ENCODE peak calls at places on chromosomes 3 and 15, in ten cellular contexts. Y, X, N, L, B, U, D, V, T and F are unnamed samples. For H3K9me3, the result is how much of the 10 kb centered on the place peaks cover.

GRCh38 chr3:54008099-54008498 is 114.3 kb upstream of the CACNA2D3 start:
- DNase-seq in B (no peak), U (no peak), Y (no peak), T (no peak), N (no peak), D (no peak), X (no peak), V (no peak), L (no peak), F (no peak)

GRCh38 chr3:146542179-146542578 is 2.2 kb downstream of the PLSCR1 start:
- DNase-seq in B (no peak), N (peak), X (no peak), D (no peak), U (peak), Y (no peak), L (no peak), T (no peak), V (no peak), F (no peak)

GRCh38 chr15:59369597-59369996 is 3.1 kb downstream of the MYO1E start:
- DNase-seq in T (no peak), B (no peak), D (no peak), V (no peak), N (no peak), U (no peak), Y (no peak), X (no peak), L (no peak), F (peak)

GRCh38 chr3:181454451-181455027 is 257.2 kb upstream of the SOX2 start:
- DNase-seq in X (no peak), D (no peak), Y (no peak), N (no peak), B (no peak), L (no peak), T (no peak), U (no peak), V (no peak), F (no peak)

GRCh38 chr3:133277813-133278212 is 122.0 kb upstream of the BFSP2 start:
- DNase-seq in N (no peak), Y (peak), V (no peak), X (no peak), D (no peak), U (peak), T (no peak), B (no peak), L (no peak), F (peak)

GRCh38 chr3:183823963-183824362 is 1.4 kb downstream of the MAP6D1 start:
- DNase-seq in X (no peak), B (no peak), U (no peak), V (no peak), L (no peak), N (no peak), D (no peak), T (no peak), Y (no peak), F (peak)

GRCh38 chr15:40984963-40985362 is 31.7 kb downstream of the CHAC1 start:
- DNase-seq in X (no peak), U (peak), N (no peak), L (no peak), B (no peak), Y (no peak), T (no peak), V (no peak), D (no peak), F (peak)

GRCh38 chr3:57077630-57078365 is 17.3 kb downstream of the SPATA12 start:
- DNase-seq in N (no peak), D (no peak), U (no peak), Y (no peak), T (no peak), B (no peak), V (no peak), L (no peak), X (no peak), F (no peak)

GRCh38 chr3:186261638-186262037 is 100.4 kb downstream of the DGKG start:
- DNase-seq in X (no peak), D (no peak), T (no peak), B (no peak), V (no peak), N (no peak), L (no peak), Y (no peak), U (no peak), F (no peak)

GRCh38 chr15:41903782-41904181 is 9.9 kb upstream of the SPTBN5 start:
- DNase-seq in B (no peak), D (no peak), N (no peak), U (no peak), T (no peak), Y (no peak), L (no peak), X (no peak), V (no peak), F (no peak)

GRCh38 chr3:113804701-113805100 is 33.9 kb upstream of the GRAMD1C start:
- DNase-seq in B (no peak), L (no peak), U (no peak), X (no peak), N (no peak), Y (no peak), D (no peak), V (no peak), T (no peak), F (no peak)

GRCh38 chr3:104437891-104438290 is 928.8 kb upstream of the ALCAM start:
- DNase-seq in B (no peak), N (no peak), L (no peak), U (peak), V (no peak), D (no peak), T (no peak), X (no peak), Y (no peak), F (peak)

GRCh38 chr3:53753518-53754183 is 92.6 kb downstream of the CHDH start:
- DNase-seq in X (no peak), V (no peak), B (no peak), T (no peak), L (peak), U (no peak), D (no peak), Y (no peak), N (no peak), F (no peak)

GRCh38 chr3:144187531-144188230 is 216.1 kb downstream of the DIPK2A start:
- DNase-seq in X (no peak), U (peak), B (no peak), T (no peak), Y (no peak), V (no peak), L (no peak), D (peak), N (no peak), F (no peak)

DNA sequence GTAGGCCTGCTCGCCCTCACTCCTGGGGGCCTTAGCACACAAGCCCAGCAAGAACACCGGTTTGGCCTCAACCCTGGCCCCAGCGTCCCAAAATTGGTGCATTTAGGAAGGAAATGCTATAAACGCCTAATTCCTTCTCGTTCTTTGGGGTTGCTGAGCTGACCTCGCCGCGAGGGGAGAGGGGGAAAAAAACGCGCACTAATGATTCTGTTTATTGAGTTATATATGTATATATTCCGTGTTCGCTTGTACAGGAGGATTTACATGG is 3.9 kb downstream of the FEZF2 start:
- DNase-seq in X (no peak), U (no peak), L (no peak), Y (no peak), D (no peak), N (no peak), T (no peak), V (no peak), B (no peak), F (no peak)
- H3K9me3 ChIP-seq in X (under half), U (under half), L (under half), Y (under half), D (under half), N (under half), T (under half), V (under half), B (under half), F (under half)

GRCh38 chr15:74385442-74386132 is 18.1 kb upstream of the CYP11A1 start:
- DNase-seq in D (no peak), L (no peak), Y (no peak), V (peak), B (no peak), U (no peak), N (no peak), T (peak), X (no peak), F (peak)
- H3K27ac ChIP-seq in D (no peak), L (peak), Y (no peak), V (peak), B (peak), U (no peak), N (no peak), T (peak), X (no peak), F (peak)

GRCh38 chr3:98115717-98116116 is 14.8 kb upstream of the OR5H1 start:
- DNase-seq in Y (no peak), T (no peak), V (no peak), L (no peak), B (no peak), U (no peak), D (no peak), X (no peak), N (no peak), F (no peak)

GRCh38 chr3:98108162-98108561 is 21.2 kb downstream of the OR5AC2 start:
- DNase-seq in L (no peak), T (no peak), X (no peak), Y (no peak), V (no peak), D (no peak), B (no peak), U (no peak), N (no peak), F (no peak)

GRCh38 chr3:98109789-98110188 is 20.7 kb upstream of the OR5H1 start:
- DNase-seq in Y (no peak), B (no peak), X (no peak), T (peak), D (no peak), U (no peak), N (no peak), V (no peak), L (no peak), F (no peak)

GRCh38 chr3:98114264-98114663 is 16.3 kb upstream of the OR5H1 start:
- DNase-seq in D (no peak), X (no peak), T (no peak), V (no peak), B (peak), L (no peak), N (no peak), Y (no peak), U (no peak), F (no peak)

GRCh38 chr3:98110191-98110908 is 20.2 kb upstream of the OR5H1 start:
- DNase-seq in X (no peak), Y (no peak), T (no peak), B (no peak), D (peak), N (no peak), U (no peak), L (no peak), V (no peak), F (no peak)
- H3K9me3 ChIP-seq in X (under half), Y (under half), T (under half), B (under half), D (under half), N (under half), U (under half), L (under half), V (half or more), F (under half)

GRCh38 chr15:94033014-94033682 is 198.2 kb upstream of the MCTP2 start:
- DNase-seq in N (no peak), D (no peak), T (no peak), Y (no peak), B (no peak), U (no peak), L (no peak), V (no peak), X (no peak), F (no peak)

GRCh38 chr15:94032571-94032970 is 198.8 kb upstream of the MCTP2 start:
- DNase-seq in D (no peak), T (no peak), Y (no peak), V (no peak), N (no peak), L (no peak), X (no peak), B (no peak), U (no peak), F (no peak)

GRCh38 chr15:94029495-94029894 is 201.9 kb upstream of the MCTP2 start:
- DNase-seq in Y (no peak), X (no peak), D (no peak), V (no peak), N (no peak), B (no peak), U (no peak), T (no peak), L (no peak), F (no peak)

GRCh38 chr15:94028809-94029208 is 202.6 kb upstream of the MCTP2 start:
- DNase-seq in B (no peak), V (no peak), N (no peak), L (no peak), X (no peak), Y (no peak), D (no peak), U (no peak), T (no peak), F (no peak)

DNA sequence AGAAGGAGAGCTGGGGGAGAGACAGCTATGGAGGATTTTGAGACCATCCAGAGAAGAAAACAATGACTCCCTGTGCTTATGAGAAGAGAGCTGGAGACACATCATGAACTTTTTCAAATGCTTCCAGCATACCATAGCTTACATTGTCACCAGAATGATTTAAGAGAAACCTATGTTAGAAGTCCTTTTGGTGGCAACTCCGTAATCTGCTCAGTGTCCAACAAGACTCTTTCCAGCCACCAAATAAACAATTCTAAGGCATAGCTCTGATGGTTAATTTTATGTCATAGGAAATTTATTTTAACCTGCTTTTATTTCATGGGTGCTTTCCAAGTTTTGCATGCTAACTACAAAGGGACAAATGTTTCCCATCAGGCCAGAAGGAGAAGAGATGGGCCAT is 200.3 kb upstream of the MCTP2 start:
- DNase-seq in V (no peak), L (no peak), Y (no peak), T (no peak), D (no peak), U (no peak), B (no peak), N (no peak), X (no peak), F (no peak)
- H3K27ac ChIP-seq in V (no peak), L (no peak), Y (no peak), T (no peak), D (no peak), U (no peak), B (no peak), N (no peak), X (no peak), F (no peak)

DNA sequence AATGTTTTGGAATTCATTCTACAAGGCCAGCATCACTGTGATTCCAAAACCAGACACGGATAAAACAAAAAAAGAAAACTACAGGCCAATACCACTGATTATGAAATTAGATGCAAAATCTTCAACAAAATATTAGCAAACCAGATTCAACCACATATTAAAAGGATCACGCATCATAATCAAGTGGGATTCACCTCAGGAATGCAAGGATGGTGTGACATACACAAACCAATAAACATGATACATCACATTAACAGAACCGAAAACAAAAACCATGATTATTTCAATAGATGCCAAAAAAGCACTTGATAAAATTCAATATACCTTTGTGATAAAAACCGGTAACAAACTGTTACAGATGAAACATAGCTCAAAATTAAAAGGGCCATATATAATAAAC is 48.9 kb downstream of the DLG1 start:
- DNase-seq in T (no peak), X (no peak), Y (no peak), B (no peak), V (no peak), N (no peak), D (no peak), U (no peak), L (no peak), F (no peak)
- H3K9me3 ChIP-seq in T (under half), X (half or more), Y (under half), B (under half), V (under half), N (under half), D (under half), U (under half), L (under half), F (under half)